ENCODE peak calls at places on chromosomes 5 and 9, in six cellular contexts. S is GM23248, G is MM.1S, H is SK-N-SH, X is PC-3, V is HCT116. C is an unnamed sample.

GRCh38 chr9:90816690-90817089 is 15.1 kb downstream of the SYK start:
- DNase-seq in S (no peak), G (no peak), H (no peak), X (no peak), V (no peak), C (no peak)

GRCh38 chr5:158435161-158435616 is 576.2 kb upstream of the CLINT1 start:
- DNase-seq in S (peak), G (peak), H (no peak), X (no peak), V (no peak), C (no peak)

GRCh38 chr5:170070556-170071412 is 34.9 kb upstream of the FOXI1 start:
- DNase-seq in S (peak), G (no peak), H (peak), X (peak), V (peak), C (peak)

GRCh38 chr9:86891886-86892437 is 55.3 kb downstream of the GAS1 start:
- DNase-seq in S (no peak), G (no peak), H (no peak), X (no peak), V (no peak), C (no peak)

GRCh38 chr5:135400866-135401265 is 1.8 kb upstream of the MACROH2A1 start:
- DNase-seq in S (no peak), G (no peak), H (no peak), X (no peak), V (no peak), C (peak)

GRCh38 chr5:170333161-170333909 is 35.8 kb upstream of the LCP2 start:
- DNase-seq in S (peak), G (peak), H (no peak), X (no peak), V (no peak), C (peak)

GRCh38 chr5:72760259-72760658 is 56.2 kb upstream of the TNPO1 start:
- DNase-seq in S (peak), G (no peak), H (no peak), X (peak), V (no peak), C (no peak)

GRCh38 chr9:97756991-97757390 is 59.9 kb upstream of the XPA start:
- DNase-seq in S (no peak), G (no peak), H (no peak), X (no peak), V (no peak), C (no peak)

GRCh38 chr5:55850839-55851674 is at the start of gene IL31RA:
- DNase-seq in S (peak), G (no peak), H (no peak), X (peak), V (peak), C (no peak)

GRCh38 chr5:86968311-86968753 is 299.4 kb upstream of the RASA1 start:
- DNase-seq in S (peak), G (peak), H (peak), X (peak), V (peak), C (peak)

GRCh38 chr9:136587145-136587943 is 41.5 kb upstream of the NOTCH1 start:
- DNase-seq in S (peak), G (no peak), H (peak), X (no peak), V (no peak), C (peak)

GRCh38 chr9:84357235-84357634 is 16.7 kb upstream of the SLC28A3 start:
- DNase-seq in S (peak), G (no peak), H (no peak), X (no peak), V (no peak), C (no peak)

GRCh38 chr9:84851935-84852585 is 182.5 kb downstream of the NTRK2 start:
- DNase-seq in S (peak), G (no peak), H (no peak), X (peak), V (peak), C (peak)

GRCh38 chr5:123089971-123090640 is 1.1 kb downstream of the PRDM6 start:
- DNase-seq in S (peak), G (no peak), H (peak), X (no peak), V (no peak), C (peak)

GRCh38 chr5:79333852-79334557 is 98.1 kb downstream of the JMY start:
- DNase-seq in S (no peak), G (no peak), H (peak), X (no peak), V (no peak), C (peak)

GRCh38 chr9:93954436-93955355 is at the start of gene BARX1:
- DNase-seq in S (no peak), G (no peak), H (peak), X (no peak), V (no peak), C (peak)

GRCh38 chr5:178208540-178209227 is 4.4 kb downstream of the HNRNPAB start:
- DNase-seq in S (peak), G (no peak), H (peak), X (no peak), V (no peak), C (no peak)

GRCh38 chr9:105054488-105054887 is 126.5 kb upstream of the ABCA1 start:
- DNase-seq in S (peak), G (no peak), H (no peak), X (peak), V (no peak), C (no peak)

GRCh38 chr5:130529716-130530485 is 625.6 kb downstream of the CHSY3 start:
- DNase-seq in S (no peak), G (no peak), H (no peak), X (no peak), V (no peak), C (no peak)

GRCh38 chr9:97880336-97880735 is 27.3 kb downstream of the FOXE1 start:
- DNase-seq in S (peak), G (no peak), H (no peak), X (no peak), V (no peak), C (no peak)

GRCh38 chr5:170491479-170491878 is 12.3 kb upstream of the KCNIP1 start:
- DNase-seq in S (peak), G (no peak), H (no peak), X (peak), V (no peak), C (no peak)

GRCh38 chr9:114218264-114219120 is 63.2 kb downstream of the COL27A1 start:
- DNase-seq in S (peak), G (no peak), H (no peak), X (peak), V (no peak), C (no peak)

GRCh38 chr5:168433982-168434381 is 52.3 kb upstream of the RARS1 start:
- DNase-seq in S (no peak), G (no peak), H (peak), X (no peak), V (no peak), C (peak)

GRCh38 chr5:173735171-173735570 is 118.7 kb upstream of the BOD1 start:
- DNase-seq in S (no peak), G (no peak), H (no peak), X (no peak), V (no peak), C (peak)

GRCh38 chr5:93294996-93295395 is 286.0 kb downstream of the NR2F1-AS1 start:
- DNase-seq in S (no peak), G (no peak), H (no peak), X (no peak), V (no peak), C (no peak)

GRCh38 chr5:140025736-140026135 is 17.4 kb downstream of the NRG2 start:
- DNase-seq in S (no peak), G (no peak), H (no peak), X (no peak), V (no peak), C (no peak)

GRCh38 chr9:110578896-110579752 is at the start of gene SVEP1:
- DNase-seq in S (peak), G (no peak), H (peak), X (no peak), V (no peak), C (peak)

GRCh38 chr9:75027187-75028107 is 646 bp downstream of the CARNMT1 start:
- DNase-seq in S (peak), G (peak), H (peak), X (peak), V (peak), C (peak)

GRCh38 chr5:119049824-119050449 is 20.9 kb upstream of the DMXL1 start:
- DNase-seq in S (peak), G (no peak), H (no peak), X (no peak), V (no peak), C (no peak)

GRCh38 chr5:88881566-88881965 is 1.4 kb downstream of the MEF2C start:
- DNase-seq in S (peak), G (peak), H (no peak), X (peak), V (no peak), C (no peak)

GRCh38 chr5:1526681-1527131 is 2.9 kb upstream of the LPCAT1 start:
- DNase-seq in S (no peak), G (no peak), H (no peak), X (no peak), V (no peak), C (no peak)

GRCh38 chr9:116687762-116688160 is 656 bp downstream of the TRIM32 start:
- DNase-seq in S (peak), G (no peak), H (no peak), X (no peak), V (no peak), C (peak)

DNA sequence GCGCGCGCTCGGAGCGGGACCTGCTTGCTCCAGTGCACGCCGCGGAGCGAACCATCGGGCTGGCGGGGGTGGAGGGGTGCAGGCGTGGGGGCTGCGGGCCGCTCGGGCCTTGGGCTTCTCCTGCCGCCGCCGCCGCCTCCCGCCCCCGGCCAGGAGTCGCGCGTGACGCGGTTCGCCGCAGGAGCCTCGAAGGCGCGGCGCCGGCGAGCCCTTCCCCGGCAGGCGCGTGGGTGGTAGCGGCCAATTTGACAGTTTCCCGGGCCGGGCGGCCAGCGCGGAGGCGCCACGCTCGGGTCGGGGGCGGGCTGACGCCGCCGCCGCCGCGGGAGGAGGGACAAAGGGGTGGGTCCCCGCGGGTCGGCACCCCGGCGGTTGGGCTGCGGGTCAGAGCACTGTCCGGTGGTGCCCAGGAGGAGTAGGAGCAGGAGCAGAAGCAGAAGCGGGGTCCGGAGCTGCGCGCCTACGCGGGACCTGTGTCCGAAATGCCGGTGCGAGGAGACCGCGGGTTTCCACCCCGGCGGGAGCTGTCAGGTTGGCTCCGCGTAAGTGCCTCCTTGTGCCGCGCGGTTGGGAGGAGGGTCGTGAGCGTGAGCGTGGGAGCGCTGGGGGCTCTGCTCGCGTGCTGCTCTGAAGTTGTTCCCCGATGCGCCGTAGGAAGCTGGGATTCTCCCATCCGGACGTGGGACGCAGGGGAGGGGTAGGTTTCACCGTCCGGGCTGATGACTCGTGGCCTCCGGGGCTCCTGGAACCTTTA is at the start of gene TJP2:
- DNase-seq in S (peak), G (peak), H (peak), X (no peak), V (no peak), C (peak)
- H3K4me3 ChIP-seq in S (peak), G (peak), H (peak), X (peak), V (no peak), C (peak)

DNA sequence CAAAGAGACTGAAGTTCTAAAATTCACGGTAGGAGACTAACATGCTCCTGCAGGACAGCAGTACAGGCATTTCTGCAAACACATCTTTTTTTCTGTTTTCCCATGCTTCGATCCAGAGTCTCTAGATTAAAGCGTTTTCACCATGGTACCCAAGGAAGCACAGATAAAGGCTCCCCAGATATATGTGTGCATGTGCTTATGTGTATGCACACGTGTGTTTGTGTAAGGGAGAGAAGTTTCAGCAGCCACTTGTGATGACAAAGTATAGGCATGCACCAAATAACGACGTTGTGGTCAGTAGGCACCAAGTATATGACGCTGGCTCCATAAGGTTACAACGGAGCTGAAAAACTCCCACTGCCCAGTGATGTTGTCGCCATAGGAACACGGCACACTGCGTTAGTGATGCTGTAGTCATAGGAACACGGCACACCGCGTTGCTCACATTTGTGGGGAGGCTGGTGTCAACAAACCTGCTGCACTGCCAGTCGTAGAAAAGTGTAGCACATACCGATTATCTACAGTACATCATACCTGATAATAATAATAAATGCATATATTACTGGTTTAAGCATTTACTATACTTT is 21.7 kb downstream of the MED10 start:
- DNase-seq in S (no peak), G (no peak), H (no peak), X (no peak), V (no peak), C (no peak)
- TF ChIP-seq EZH2phosphoT487 in S (no peak), G (no peak), H (no peak), X (no peak), V (no peak), C (no peak)

GRCh38 chr5:31537349-31537748 is 5.2 kb downstream of the C5orf22 start:
- DNase-seq in S (no peak), G (no peak), H (no peak), X (no peak), V (no peak), C (no peak)

GRCh38 chr5:31536873-31537272 is 4.8 kb downstream of the C5orf22 start:
- DNase-seq in S (no peak), G (no peak), H (no peak), X (no peak), V (no peak), C (no peak)

GRCh38 chr5:31531888-31532710 is at the start of the genes C5orf22 and DROSHA:
- DNase-seq in S (peak), G (peak), H (peak), X (peak), V (peak), C (peak)

GRCh38 chr5:31534527-31535046 is 2.5 kb downstream of the C5orf22 start:
- DNase-seq in S (no peak), G (no peak), H (no peak), X (no peak), V (no peak), C (no peak)

DNA sequence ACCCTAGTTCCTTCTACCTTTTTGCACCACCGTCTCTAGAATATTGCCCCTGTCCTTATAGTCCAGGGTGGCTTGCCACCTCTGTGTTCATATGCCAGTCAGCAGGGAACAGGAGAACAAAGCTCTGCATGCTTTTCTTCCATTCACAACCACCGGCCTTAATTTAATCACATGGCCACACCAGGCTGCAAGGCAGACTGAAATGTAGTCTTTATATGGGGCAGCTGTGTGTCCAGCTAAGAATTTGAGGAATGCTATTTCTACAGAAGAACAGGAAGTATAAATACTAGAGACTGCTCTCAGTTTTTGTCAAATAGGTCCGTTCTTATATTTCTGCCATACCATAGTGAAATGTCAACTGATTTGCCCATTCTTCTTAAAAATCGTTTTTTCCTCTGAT is 5.8 kb downstream of the C5orf22 start:
- DNase-seq in S (no peak), G (no peak), H (no peak), X (no peak), V (no peak), C (no peak)
- H3K9ac ChIP-seq in S (no peak), G (no peak), H (no peak), X (no peak), V (no peak), C (no peak)

GRCh38 chr5:51387854-51388320 is 4.6 kb downstream of the ISL1 start:
- DNase-seq in S (no peak), G (no peak), H (no peak), X (no peak), V (no peak), C (peak)

GRCh38 chr5:51389582-51390463 is 6.6 kb downstream of the ISL1 start:
- DNase-seq in S (peak), G (no peak), H (peak), X (no peak), V (no peak), C (no peak)

GRCh38 chr5:51391175-51391574 is 7.9 kb downstream of the ISL1 start:
- DNase-seq in S (no peak), G (no peak), H (no peak), X (no peak), V (no peak), C (no peak)

GRCh38 chr5:51388488-51389325 is 5.5 kb downstream of the ISL1 start:
- DNase-seq in S (no peak), G (no peak), H (no peak), X (no peak), V (no peak), C (no peak)

DNA sequence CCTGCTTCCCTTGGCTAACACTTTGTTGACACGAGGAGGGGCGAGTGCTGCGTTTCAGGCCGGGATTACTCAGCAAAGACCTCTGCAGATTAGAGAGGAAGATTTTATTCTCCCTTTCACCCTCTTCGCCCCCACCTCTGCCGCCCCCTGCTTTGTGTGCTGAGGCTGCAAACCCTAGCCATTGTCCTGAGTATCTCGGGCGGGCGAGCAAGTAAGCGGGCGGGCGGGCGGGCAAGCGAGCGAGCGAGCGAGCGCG is 6.0 kb downstream of the ISL1 start:
- DNase-seq in S (no peak), G (no peak), H (no peak), X (no peak), V (no peak), C (peak)
- H3K4me3 ChIP-seq in S (no peak), G (no peak), H (peak), X (no peak), V (no peak), C (peak)

GRCh38 chr9:16687678-16688369 is 182.6 kb downstream of the BNC2 start:
- DNase-seq in S (no peak), G (no peak), H (no peak), X (no peak), V (no peak), C (no peak)
- TF ChIP-seq EZH2phosphoT487 in S (no peak), G (no peak), H (no peak), X (no peak), V (no peak), C (no peak)

GRCh38 chr9:4137234-4137633 is 162.6 kb downstream of the GLIS3 start:
- DNase-seq in S (peak), G (no peak), H (no peak), X (peak), V (peak), C (no peak)
- H3K9ac ChIP-seq in S (peak), G (no peak), H (peak), X (peak), V (peak), C (no peak)

DNA sequence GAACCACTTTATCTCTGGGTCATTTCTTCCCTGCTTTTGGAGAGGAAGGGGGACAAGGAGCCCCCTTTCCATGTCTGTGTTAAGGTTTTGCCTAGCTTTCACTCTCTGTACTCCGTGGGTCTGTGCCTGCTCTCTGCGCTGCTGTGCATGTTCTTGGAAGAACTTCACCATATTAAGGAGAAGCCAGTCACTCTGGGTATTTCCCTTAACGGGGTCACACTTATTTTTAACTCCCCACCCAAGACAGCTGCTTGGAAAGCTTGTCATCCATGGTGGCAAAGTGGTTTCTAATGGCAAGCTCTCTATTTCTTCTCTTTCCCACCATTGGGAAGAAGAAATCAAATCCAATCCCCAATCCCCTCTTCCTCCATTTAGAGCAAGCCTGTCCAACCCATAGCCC is 44.8 kb upstream of the HMHB1 start:
- DNase-seq in S (no peak), G (no peak), H (no peak), X (no peak), V (no peak), C (no peak)
- H3K4me3 ChIP-seq in S (no peak), G (no peak), H (no peak), X (no peak), V (no peak), C (no peak)